ENCODE peak calls at places on chromosome 19, in nine cellular contexts. S is Panc1, U is dorsolateral prefrontal cortex, V is mucosa of descending colon, Q is ascending aorta, X is fibroblast of mammary gland, F is AG04450, Y is endothelial cell, G is GM12864. H is an unnamed sample.

GRCh38 chr19:17109962-17110598 is 34.5 kb downstream of the MYO9B start:
- DNase-seq in S (no peak), U (no peak), V (peak), Q (no peak), X (no peak), F (no peak), Y (no peak), G (peak), H (no peak)

GRCh38 chr19:3477506-3477905 is 2.8 kb downstream of the SMIM24 start:
- DNase-seq in S (no peak), U (no peak), V (no peak), Q (no peak), X (no peak), F (no peak), Y (no peak), G (no peak), H (no peak)

GRCh38 chr19:7917292-7918061 is 2.7 kb upstream of the SNAPC2 start:
- DNase-seq in S (no peak), U (no peak), V (peak), Q (no peak), X (peak), F (no peak), Y (peak), G (no peak), H (no peak)

GRCh38 chr19:34731019-34731829 is 2.8 kb upstream of the ZNF181 start:
- DNase-seq in S (no peak), U (no peak), V (no peak), Q (no peak), X (no peak), F (no peak), Y (no peak), G (no peak), H (no peak)

GRCh38 chr19:49142866-49143335 is 12.3 kb downstream of the HRC start:
- DNase-seq in S (no peak), U (peak), V (peak), Q (peak), X (peak), F (peak), Y (peak), G (no peak), H (peak)

GRCh38 chr19:1789282-1790020 is 22.6 kb downstream of the ATP8B3 start:
- DNase-seq in S (no peak), U (no peak), V (no peak), Q (no peak), X (no peak), F (no peak), Y (no peak), G (no peak), H (no peak)

GRCh38 chr19:48714759-48715261 is 4.7 kb downstream of the MAMSTR start:
- DNase-seq in S (no peak), U (no peak), V (peak), Q (no peak), X (no peak), F (no peak), Y (no peak), G (no peak), H (no peak)

GRCh38 chr19:48111280-48111679 is 663 bp upstream of the PLA2G4C start:
- DNase-seq in S (no peak), U (no peak), V (no peak), Q (no peak), X (no peak), F (no peak), Y (no peak), G (no peak), H (no peak)

GRCh38 chr19:16608290-16608704 is 19.7 kb downstream of the MED26 start:
- DNase-seq in S (no peak), U (no peak), V (no peak), Q (no peak), X (peak), F (peak), Y (no peak), G (no peak), H (peak)

GRCh38 chr19:31883299-31883990 is 462.0 kb upstream of the ZNF507 start:
- DNase-seq in S (no peak), U (no peak), V (no peak), Q (no peak), X (no peak), F (no peak), Y (no peak), G (no peak), H (no peak)

GRCh38 chr19:32041681-32042292 is 303.6 kb upstream of the ZNF507 start:
- DNase-seq in S (no peak), U (peak), V (peak), Q (no peak), X (peak), F (no peak), Y (peak), G (no peak), H (peak)

GRCh38 chr19:12796146-12797071 is 5.1 kb downstream of the JUNB start:
- DNase-seq in S (no peak), U (peak), V (peak), Q (no peak), X (peak), F (no peak), Y (peak), G (no peak), H (peak)

GRCh38 chr19:53977991-53978731 is 13.3 kb upstream of the CACNG6 start:
- DNase-seq in S (peak), U (peak), V (peak), Q (no peak), X (peak), F (peak), Y (peak), G (no peak), H (no peak)

GRCh38 chr19:1401138-1401888 is at the start of gene GAMT:
- DNase-seq in S (no peak), U (no peak), V (peak), Q (no peak), X (no peak), F (no peak), Y (peak), G (no peak), H (no peak)

GRCh38 chr19:4379383-4380253 is 20.7 kb downstream of the SH3GL1 start:
- DNase-seq in S (no peak), U (no peak), V (peak), Q (no peak), X (peak), F (no peak), Y (no peak), G (no peak), H (peak)

GRCh38 chr19:18294467-18294864 is 13.0 kb upstream of the JUND start:
- DNase-seq in S (no peak), U (peak), V (peak), Q (peak), X (no peak), F (no peak), Y (no peak), G (no peak), H (no peak)

GRCh38 chr19:35704218-35704617 is at the start of gene ZBTB32:
- DNase-seq in S (no peak), U (no peak), V (peak), Q (no peak), X (peak), F (no peak), Y (peak), G (no peak), H (no peak)

GRCh38 chr19:33580026-33580644 is 41.6 kb upstream of the CHST8 start:
- DNase-seq in S (no peak), U (no peak), V (no peak), Q (no peak), X (no peak), F (no peak), Y (no peak), G (no peak), H (no peak)

GRCh38 chr19:34900245-34900644 is 26.5 kb upstream of the ZNF30 start:
- DNase-seq in S (no peak), U (no peak), V (no peak), Q (no peak), X (no peak), F (no peak), Y (no peak), G (no peak), H (no peak)

GRCh38 chr19:7829561-7830271 is at the start of gene EVI5L:
- DNase-seq in S (peak), U (peak), V (peak), Q (peak), X (peak), F (peak), Y (peak), G (peak), H (peak)

DNA sequence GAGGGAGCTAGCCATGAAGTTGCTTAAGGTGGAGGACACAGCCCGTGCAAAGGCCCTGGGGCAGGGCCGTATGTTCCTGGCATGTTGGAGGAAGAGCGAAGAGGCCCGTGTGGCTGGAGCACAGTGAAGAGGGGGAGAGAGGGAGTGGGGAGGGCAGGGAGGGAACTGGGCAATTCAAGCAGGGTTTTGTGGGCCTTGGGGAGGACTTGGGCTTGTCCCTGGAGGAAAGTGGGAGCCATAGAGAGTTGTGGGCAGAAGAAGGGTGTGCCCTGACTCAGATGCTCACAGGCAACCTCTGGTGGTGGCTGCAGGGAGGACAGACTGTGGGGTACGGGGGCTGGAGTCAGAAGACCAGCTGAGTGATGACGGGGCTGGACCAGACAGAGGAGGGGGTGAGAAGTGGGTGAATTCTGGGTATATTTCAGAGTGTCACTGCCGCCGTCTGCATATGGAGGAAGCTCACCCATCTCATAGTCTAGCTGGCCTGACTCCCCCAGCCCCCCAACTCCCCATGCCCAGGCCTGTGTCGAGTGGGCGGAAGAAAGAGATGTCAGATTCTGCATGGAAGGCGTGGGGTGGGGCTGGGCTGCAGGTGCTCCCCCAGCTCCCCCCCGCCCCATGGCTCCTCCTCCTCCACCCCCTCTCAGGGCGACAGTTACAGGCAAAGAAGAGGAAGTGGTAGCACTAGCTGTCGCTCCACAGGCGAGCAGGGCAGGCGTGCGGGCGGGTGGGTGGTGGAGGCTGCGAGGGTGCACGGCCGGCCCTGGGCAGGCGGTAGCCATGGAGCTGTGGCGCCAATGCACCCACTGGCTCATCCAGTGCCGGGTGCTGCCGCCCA is at the start of gene VAV1:
- DNase-seq in S (no peak), U (no peak), V (peak), Q (peak), X (no peak), F (no peak), Y (no peak), G (peak), H (no peak)
- TF ChIP-seq CTCF in S (no peak), U (no peak), V (no peak), Q (no peak), X (no peak), F (no peak), Y (no peak), G (peak), H (peak)

GRCh38 chr19:21483589-21484170 is 21.7 kb upstream of the ZNF429 start:
- DNase-seq in S (no peak), U (no peak), V (peak), Q (no peak), X (peak), F (no peak), Y (peak), G (no peak), H (no peak)
- TF ChIP-seq CTCF in S (peak), U (peak), V (peak), Q (peak), X (peak), F (peak), Y (peak), G (peak), H (peak)

GRCh38 chr19:28737021-28737525 is 475.9 kb downstream of the UQCRFS1 start:
- DNase-seq in S (no peak), U (no peak), V (no peak), Q (no peak), X (peak), F (peak), Y (no peak), G (no peak), H (no peak)
- TF ChIP-seq CTCF in S (peak), U (peak), V (no peak), Q (peak), X (peak), F (peak), Y (peak), G (peak), H (peak)

DNA sequence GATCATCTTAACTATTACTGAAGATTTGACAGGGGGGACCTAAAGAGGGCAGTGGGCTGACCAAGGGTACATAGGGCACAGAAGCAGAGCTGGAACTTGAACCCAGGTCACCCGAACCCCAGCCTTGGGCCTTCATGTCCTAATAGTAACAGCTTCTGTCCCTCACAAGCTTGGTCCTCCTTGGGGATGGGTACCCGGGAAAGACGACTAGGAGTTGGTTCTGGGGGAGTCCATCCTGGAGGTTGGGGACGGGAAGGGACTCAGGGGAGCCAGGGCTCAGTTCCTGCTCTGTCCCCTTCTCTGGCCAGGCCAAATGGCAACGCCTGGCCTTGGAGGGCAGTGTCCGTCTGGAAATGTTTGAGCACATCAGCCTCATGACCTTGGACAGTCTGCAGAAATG is 39.6 kb upstream of the CYP4F8 start:
- DNase-seq in S (no peak), U (no peak), V (no peak), Q (no peak), X (no peak), F (no peak), Y (no peak), G (no peak), H (no peak)
- TF ChIP-seq CTCF in S (no peak), U (no peak), V (no peak), Q (no peak), X (no peak), F (no peak), Y (no peak), G (no peak), H (no peak)

DNA sequence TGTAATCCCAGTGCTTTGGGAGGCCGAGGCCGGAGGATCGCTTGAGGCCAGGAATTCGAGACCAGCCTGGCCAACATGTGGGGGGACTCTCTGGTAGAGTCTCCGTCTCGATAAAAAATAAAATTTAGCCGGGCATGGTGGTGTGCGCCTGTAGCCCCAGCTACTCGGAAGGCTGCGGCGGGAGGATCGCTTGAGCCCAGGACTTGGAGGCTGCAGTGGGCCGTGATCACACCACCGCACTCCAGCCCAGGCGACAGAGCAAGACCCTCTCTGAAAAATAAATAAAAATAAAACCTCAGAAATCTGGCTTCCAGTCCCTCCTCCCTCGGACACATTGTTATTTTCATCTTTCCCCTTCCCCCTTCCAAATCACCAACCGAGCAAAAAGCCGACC is 332 bp downstream of the IRGQ start:
- DNase-seq in S (no peak), U (no peak), V (no peak), Q (no peak), X (no peak), F (no peak), Y (peak), G (no peak), H (no peak)
- TF ChIP-seq CTCF in S (no peak), U (no peak), V (no peak), Q (no peak), X (no peak), F (no peak), Y (no peak), G (no peak), H (no peak)

H was measured in MCF 10A.